ENCODE peak calls at places on chromosomes 7 and 10, in six cellular contexts. G, K, L, V, N and E are unnamed samples.

GRCh38 chr7:127486654-127487053 is 94.1 kb upstream of the ZNF800 start:
- DNase-seq in G (no peak), K (no peak), L (no peak), V (no peak), N (no peak), E (no peak)

GRCh38 chr10:80617807-80618206 is 80.1 kb downstream of the SH2D4B start:
- DNase-seq in G (no peak), K (no peak), L (no peak), V (no peak), N (no peak), E (no peak)

GRCh38 chr10:28783089-28783488 is 105.8 kb downstream of the BAMBI start:
- DNase-seq in G (no peak), K (no peak), L (no peak), V (no peak), N (no peak), E (no peak)

GRCh38 chr10:100148353-100149211 is 37.2 kb downstream of the ERLIN1 start:
- DNase-seq in G (no peak), K (no peak), L (no peak), V (no peak), N (no peak), E (peak)

GRCh38 chr7:148886844-148887243 is 2.8 kb upstream of the EZH2 start:
- DNase-seq in G (no peak), K (no peak), L (no peak), V (no peak), N (no peak), E (no peak)

GRCh38 chr7:128359939-128360338 is 1.6 kb downstream of the PRRT4 start:
- DNase-seq in G (no peak), K (no peak), L (no peak), V (no peak), N (no peak), E (no peak)

GRCh38 chr7:47351233-47352154 is 230.4 kb downstream of the TNS3 start:
- DNase-seq in G (peak), K (peak), L (no peak), V (no peak), N (no peak), E (no peak)

GRCh38 chr7:45181991-45182855 is 24.6 kb downstream of the RAMP3 start:
- DNase-seq in G (no peak), K (peak), L (no peak), V (no peak), N (no peak), E (no peak)

GRCh38 chr7:130950741-130951140 is 216.7 kb upstream of the KLF14 start:
- DNase-seq in G (no peak), K (no peak), L (no peak), V (no peak), N (no peak), E (no peak)

GRCh38 chr7:130951976-130952313 is 217.9 kb upstream of the KLF14 start:
- DNase-seq in G (no peak), K (no peak), L (no peak), V (no peak), N (no peak), E (no peak)

GRCh38 chr7:130952477-130952876 is 218.5 kb upstream of the KLF14 start:
- DNase-seq in G (no peak), K (no peak), L (no peak), V (no peak), N (no peak), E (no peak)

GRCh38 chr7:130950054-130950453 is 216.0 kb upstream of the KLF14 start:
- DNase-seq in G (no peak), K (no peak), L (no peak), V (no peak), N (no peak), E (no peak)

GRCh38 chr7:130951303-130951975 is 217.4 kb upstream of the KLF14 start:
- DNase-seq in G (no peak), K (no peak), L (no peak), V (no peak), N (no peak), E (no peak)
- H3K27ac ChIP-seq in G (no peak), K (peak), L (no peak), V (peak), N (no peak), E (no peak)

DNA sequence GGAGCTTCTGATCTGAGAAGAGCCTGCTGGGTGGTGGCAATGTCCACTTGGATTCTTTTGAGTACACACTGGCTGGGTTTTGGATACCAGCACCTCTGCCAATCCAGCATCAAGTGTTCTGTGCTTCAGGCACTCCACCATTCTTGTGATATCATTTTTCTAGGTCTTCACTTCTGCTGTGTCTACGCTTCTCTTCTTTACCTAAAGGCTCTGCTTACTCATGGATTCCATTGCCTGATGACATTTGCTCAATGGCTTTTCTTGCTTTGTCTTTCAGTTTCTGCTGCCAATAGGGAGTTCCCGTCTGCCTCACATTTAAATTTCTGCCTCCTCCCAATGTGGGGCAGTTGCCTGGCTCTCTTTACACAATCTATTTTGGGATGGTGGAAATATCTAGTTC is 12.8 kb upstream of the PAPSS2 start:
- DNase-seq in G (no peak), K (no peak), L (no peak), V (no peak), N (no peak), E (no peak)
- H3K27ac ChIP-seq in G (no peak), K (no peak), L (no peak), V (no peak), N (no peak), E (no peak)

GRCh38 chr7:80287400-80288174 is 153.0 kb downstream of the GNAI1 start:
- DNase-seq in G (no peak), K (no peak), L (no peak), V (no peak), N (no peak), E (no peak)
- H3K27ac ChIP-seq in G (no peak), K (no peak), L (no peak), V (no peak), N (no peak), E (no peak)

GRCh38 chr7:129843982-129844840 is 108.5 kb downstream of the UBE2H start:
- DNase-seq in G (no peak), K (no peak), L (no peak), V (no peak), N (no peak), E (no peak)

GRCh38 chr7:129845178-129845971 is 107.4 kb downstream of the UBE2H start:
- DNase-seq in G (no peak), K (no peak), L (no peak), V (no peak), N (no peak), E (no peak)

GRCh38 chr7:129848436-129848835 is 104.3 kb downstream of the UBE2H start:
- DNase-seq in G (no peak), K (no peak), L (no peak), V (no peak), N (no peak), E (no peak)

GRCh38 chr7:129843365-129843898 is 109.3 kb downstream of the UBE2H start:
- DNase-seq in G (no peak), K (no peak), L (no peak), V (no peak), N (no peak), E (no peak)

GRCh38 chr7:129845972-129846327 is 106.8 kb downstream of the UBE2H start:
- DNase-seq in G (no peak), K (no peak), L (no peak), V (no peak), N (peak), E (peak)
- H3K27ac ChIP-seq in G (no peak), K (no peak), L (no peak), V (no peak), N (peak), E (peak)

GRCh38 chr7:30851651-30852359 is 59.8 kb upstream of the AQP1 start:
- DNase-seq in G (no peak), K (no peak), L (no peak), V (no peak), N (no peak), E (no peak)

GRCh38 chr7:30852360-30852709 is 59.3 kb upstream of the AQP1 start:
- DNase-seq in G (no peak), K (no peak), L (no peak), V (no peak), N (no peak), E (no peak)

GRCh38 chr7:30853576-30853975 is 58.1 kb upstream of the AQP1 start:
- DNase-seq in G (no peak), K (no peak), L (no peak), V (no peak), N (no peak), E (no peak)

GRCh38 chr7:30850426-30850825 is 61.2 kb upstream of the AQP1 start:
- DNase-seq in G (no peak), K (peak), L (no peak), V (no peak), N (no peak), E (no peak)

GRCh38 chr7:30852744-30853288 is 58.8 kb upstream of the AQP1 start:
- DNase-seq in G (no peak), K (no peak), L (no peak), V (no peak), N (no peak), E (no peak)
- H3K27ac ChIP-seq in G (peak), K (no peak), L (no peak), V (peak), N (no peak), E (no peak)

GRCh38 chr10:97676770-97677581 is 10.1 kb downstream of the AVPI1 start:
- DNase-seq in G (peak), K (peak), L (no peak), V (no peak), N (no peak), E (no peak)
- H3K27ac ChIP-seq in G (no peak), K (no peak), L (no peak), V (peak), N (peak), E (peak)

GRCh38 chr7:28685291-28685659 is 272.9 kb downstream of the TRIL start:
- DNase-seq in G (peak), K (peak), L (peak), V (no peak), N (no peak), E (no peak)

GRCh38 chr7:28686418-28686800 is 271.7 kb downstream of the TRIL start:
- DNase-seq in G (peak), K (no peak), L (no peak), V (no peak), N (peak), E (no peak)

GRCh38 chr7:28685660-28686417 is 272.3 kb downstream of the TRIL start:
- DNase-seq in G (peak), K (peak), L (peak), V (peak), N (peak), E (peak)

GRCh38 chr7:28682811-28683210 is 270.5 kb downstream of the CREB5 start:
- DNase-seq in G (no peak), K (no peak), L (no peak), V (no peak), N (no peak), E (no peak)

DNA sequence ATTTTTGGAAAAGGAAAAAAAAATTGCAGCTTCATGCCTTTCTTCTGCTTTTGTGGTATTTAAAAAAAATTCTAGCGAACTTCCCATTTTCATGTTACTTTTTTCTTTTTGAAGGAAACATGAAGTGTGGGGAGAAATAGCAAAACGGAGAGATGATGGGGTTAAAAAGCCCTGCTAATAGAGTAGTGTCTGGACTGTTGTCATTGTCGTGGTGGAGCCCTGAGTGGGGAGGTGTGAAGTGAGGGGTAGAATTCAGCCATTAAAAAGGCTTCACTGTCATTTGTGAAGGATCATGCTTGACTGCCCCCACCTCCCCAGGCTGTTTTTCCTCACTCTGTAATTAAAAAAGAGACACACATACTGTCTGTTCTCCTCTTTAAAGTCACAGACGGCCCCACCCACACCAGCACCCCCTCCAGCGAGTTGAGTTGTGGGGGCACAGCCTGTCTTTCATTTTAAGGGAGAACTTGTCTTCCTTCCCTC is 272.5 kb downstream of the CREB5 start:
- DNase-seq in G (no peak), K (peak), L (no peak), V (no peak), N (no peak), E (no peak)
- H3K27ac ChIP-seq in G (peak), K (peak), L (peak), V (peak), N (no peak), E (no peak)

DNA sequence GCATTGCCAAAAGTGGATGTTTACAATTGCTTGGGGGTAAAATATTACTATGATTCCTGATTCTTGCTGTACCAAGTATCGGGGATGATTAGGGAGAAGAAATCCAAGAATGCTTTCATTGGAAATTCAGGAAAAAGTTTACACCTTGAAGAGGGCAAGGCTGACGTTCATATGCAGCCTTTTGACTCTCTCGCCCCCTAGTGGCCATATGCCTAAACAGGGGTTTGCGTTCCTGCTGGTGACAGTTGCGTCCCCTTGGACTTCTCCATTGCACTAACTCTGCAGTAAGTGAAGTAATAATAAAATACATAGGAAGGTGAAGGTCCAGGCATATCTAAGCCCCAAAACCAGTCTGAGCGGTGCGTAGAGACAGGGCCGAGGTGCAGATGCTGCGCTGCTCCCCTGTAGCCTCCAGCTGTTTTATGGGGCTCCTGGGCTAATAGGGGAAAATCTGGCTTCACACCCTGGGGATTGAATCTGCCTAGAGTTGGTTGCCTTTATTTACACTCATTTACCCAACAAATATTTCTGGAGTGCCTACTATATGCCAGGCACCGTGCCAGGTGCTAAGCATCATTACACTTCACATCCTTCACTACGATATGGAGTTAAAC is 12.4 kb upstream of the KIAA1217 start:
- DNase-seq in G (peak), K (no peak), L (peak), V (no peak), N (peak), E (no peak)
- H3K27ac ChIP-seq in G (no peak), K (no peak), L (no peak), V (no peak), N (no peak), E (no peak)

GRCh38 chr10:2122431-2123124 is 385.3 kb upstream of the ADARB2 start:
- DNase-seq in G (no peak), K (no peak), L (no peak), V (no peak), N (no peak), E (no peak)
- H3K27ac ChIP-seq in G (no peak), K (no peak), L (no peak), V (no peak), N (no peak), E (peak)

DNA sequence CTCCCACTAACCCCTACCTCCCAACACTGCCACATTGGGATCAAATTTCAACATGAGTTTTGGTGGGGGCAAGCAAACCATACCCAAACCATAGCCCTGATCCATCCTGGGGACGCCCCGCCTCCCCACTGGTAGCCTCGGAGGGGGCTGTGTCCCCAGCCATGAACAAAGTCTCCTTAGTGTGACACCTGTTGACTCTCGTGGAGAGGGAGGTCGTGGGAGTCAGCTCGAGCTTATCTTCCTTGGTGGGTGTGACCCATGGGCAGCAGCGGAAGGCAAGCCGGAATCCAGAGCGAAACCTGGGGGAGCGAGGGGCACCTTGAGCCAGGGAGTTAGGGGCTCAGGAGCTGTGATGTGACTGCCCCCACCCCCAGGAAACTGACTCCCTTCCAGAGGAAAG is 11.9 kb downstream of the TACR2 start:
- DNase-seq in G (no peak), K (peak), L (no peak), V (no peak), N (no peak), E (no peak)
- H3K27ac ChIP-seq in G (no peak), K (no peak), L (no peak), V (no peak), N (no peak), E (peak)